ENCODE peak calls at places on chromosomes 4 and X, in ten cellular contexts. One of them, this sample, is unnamed.

GRCh38 chrX:150573702-150574101 is 5.3 kb downstream of the MTM1 start:
- DNase-seq in glutamatergic neuron: no peak
- DNase-seq in naive B cell: no peak
- DNase-seq in pancreas: no peak
- DNase-seq in NCI-H1092 treated with DMSO at 0.1 percent for 48 hours: no peak
- DNase-seq in CD4-positive, alpha-beta T cell: no peak
- DNase-seq in neural crest cell: no peak
- DNase-seq in activated CD4-positive, alpha-beta T cell treated with anti-CD3 and anti-CD28 coated beads, Interleukin-2, amount 50 U/mL, for 24 hours: no peak
- DNase-seq in mucosa of descending colon: no peak
- DNase-seq in GM04504: no peak
- DNase-seq in this sample: no peak

GRCh38 chrX:19593684-19594083 is 78.4 kb upstream of the MAP3K15 start:
- DNase-seq in glutamatergic neuron: no peak
- DNase-seq in naive B cell: peak
- DNase-seq in pancreas: no peak
- DNase-seq in NCI-H1092 treated with DMSO at 0.1 percent for 48 hours: peak
- DNase-seq in CD4-positive, alpha-beta T cell: peak
- DNase-seq in neural crest cell: no peak
- DNase-seq in activated CD4-positive, alpha-beta T cell treated with anti-CD3 and anti-CD28 coated beads, Interleukin-2, amount 50 U/mL, for 24 hours: no peak
- DNase-seq in mucosa of descending colon: no peak
- DNase-seq in GM04504: no peak
- DNase-seq in this sample: no peak

GRCh38 chr4:41532880-41533279 is 5.1 kb upstream of the LIMCH1 start:
- DNase-seq in glutamatergic neuron: no peak
- DNase-seq in naive B cell: no peak
- DNase-seq in pancreas: no peak
- DNase-seq in NCI-H1092 treated with DMSO at 0.1 percent for 48 hours: no peak
- DNase-seq in CD4-positive, alpha-beta T cell: no peak
- DNase-seq in neural crest cell: no peak
- DNase-seq in activated CD4-positive, alpha-beta T cell treated with anti-CD3 and anti-CD28 coated beads, Interleukin-2, amount 50 U/mL, for 24 hours: no peak
- DNase-seq in mucosa of descending colon: no peak
- DNase-seq in GM04504: no peak
- DNase-seq in this sample: no peak

GRCh38 chrX:39752820-39753219 is 344.9 kb downstream of the BCOR start:
- DNase-seq in glutamatergic neuron: no peak
- DNase-seq in naive B cell: no peak
- DNase-seq in pancreas: peak
- DNase-seq in NCI-H1092 treated with DMSO at 0.1 percent for 48 hours: peak
- DNase-seq in CD4-positive, alpha-beta T cell: no peak
- DNase-seq in neural crest cell: no peak
- DNase-seq in activated CD4-positive, alpha-beta T cell treated with anti-CD3 and anti-CD28 coated beads, Interleukin-2, amount 50 U/mL, for 24 hours: no peak
- DNase-seq in mucosa of descending colon: no peak
- DNase-seq in GM04504: no peak
- DNase-seq in this sample: no peak

GRCh38 chr4:113675731-113676707 is 85.5 kb downstream of the CAMK2D start:
- DNase-seq in glutamatergic neuron: no peak
- DNase-seq in naive B cell: no peak
- DNase-seq in pancreas: no peak
- DNase-seq in NCI-H1092 treated with DMSO at 0.1 percent for 48 hours: peak
- DNase-seq in CD4-positive, alpha-beta T cell: no peak
- DNase-seq in neural crest cell: no peak
- DNase-seq in activated CD4-positive, alpha-beta T cell treated with anti-CD3 and anti-CD28 coated beads, Interleukin-2, amount 50 U/mL, for 24 hours: no peak
- DNase-seq in mucosa of descending colon: no peak
- DNase-seq in GM04504: no peak
- DNase-seq in this sample: no peak

GRCh38 chrX:119067023-119067739 is 5.6 kb upstream of the CT47C1 start:
- DNase-seq in glutamatergic neuron: peak
- DNase-seq in naive B cell: peak
- DNase-seq in pancreas: peak
- DNase-seq in NCI-H1092 treated with DMSO at 0.1 percent for 48 hours: peak
- DNase-seq in CD4-positive, alpha-beta T cell: peak
- DNase-seq in neural crest cell: peak
- DNase-seq in activated CD4-positive, alpha-beta T cell treated with anti-CD3 and anti-CD28 coated beads, Interleukin-2, amount 50 U/mL, for 24 hours: no peak
- DNase-seq in mucosa of descending colon: no peak
- DNase-seq in GM04504: peak
- DNase-seq in this sample: peak

GRCh38 chr4:54941994-54942552 is 183.3 kb downstream of the KDR start:
- DNase-seq in glutamatergic neuron: no peak
- DNase-seq in naive B cell: peak
- DNase-seq in pancreas: no peak
- DNase-seq in NCI-H1092 treated with DMSO at 0.1 percent for 48 hours: peak
- DNase-seq in CD4-positive, alpha-beta T cell: peak
- DNase-seq in neural crest cell: no peak
- DNase-seq in activated CD4-positive, alpha-beta T cell treated with anti-CD3 and anti-CD28 coated beads, Interleukin-2, amount 50 U/mL, for 24 hours: no peak
- DNase-seq in mucosa of descending colon: no peak
- DNase-seq in GM04504: no peak
- DNase-seq in this sample: no peak

GRCh38 chrX:332916-333610 is 14.5 kb upstream of the GTPBP6 start:
- DNase-seq in glutamatergic neuron: no peak
- DNase-seq in naive B cell: no peak
- DNase-seq in pancreas: peak
- DNase-seq in NCI-H1092 treated with DMSO at 0.1 percent for 48 hours: no peak
- DNase-seq in CD4-positive, alpha-beta T cell: no peak
- DNase-seq in neural crest cell: no peak
- DNase-seq in activated CD4-positive, alpha-beta T cell treated with anti-CD3 and anti-CD28 coated beads, Interleukin-2, amount 50 U/mL, for 24 hours: no peak
- DNase-seq in mucosa of descending colon: peak
- DNase-seq in GM04504: no peak
- DNase-seq in this sample: no peak

GRCh38 chr4:132180020-132180427 is 969.1 kb upstream of the PCDH10 start:
- DNase-seq in glutamatergic neuron: no peak
- DNase-seq in naive B cell: no peak
- DNase-seq in pancreas: no peak
- DNase-seq in NCI-H1092 treated with DMSO at 0.1 percent for 48 hours: no peak
- DNase-seq in CD4-positive, alpha-beta T cell: no peak
- DNase-seq in neural crest cell: no peak
- DNase-seq in activated CD4-positive, alpha-beta T cell treated with anti-CD3 and anti-CD28 coated beads, Interleukin-2, amount 50 U/mL, for 24 hours: no peak
- DNase-seq in mucosa of descending colon: no peak
- DNase-seq in GM04504: peak
- DNase-seq in this sample: no peak

GRCh38 chr4:47465008-47465407 is 1.5 kb upstream of the COMMD8 start:
- DNase-seq in glutamatergic neuron: no peak
- DNase-seq in naive B cell: peak
- DNase-seq in pancreas: no peak
- DNase-seq in NCI-H1092 treated with DMSO at 0.1 percent for 48 hours: no peak
- DNase-seq in CD4-positive, alpha-beta T cell: no peak
- DNase-seq in neural crest cell: no peak
- DNase-seq in activated CD4-positive, alpha-beta T cell treated with anti-CD3 and anti-CD28 coated beads, Interleukin-2, amount 50 U/mL, for 24 hours: no peak
- DNase-seq in mucosa of descending colon: no peak
- DNase-seq in GM04504: no peak
- DNase-seq in this sample: no peak

GRCh38 chr4:63361628-63362027 is 1047.6 kb downstream of the TECRL start:
- DNase-seq in glutamatergic neuron: no peak
- DNase-seq in naive B cell: no peak
- DNase-seq in pancreas: no peak
- DNase-seq in NCI-H1092 treated with DMSO at 0.1 percent for 48 hours: no peak
- DNase-seq in CD4-positive, alpha-beta T cell: no peak
- DNase-seq in neural crest cell: no peak
- DNase-seq in activated CD4-positive, alpha-beta T cell treated with anti-CD3 and anti-CD28 coated beads, Interleukin-2, amount 50 U/mL, for 24 hours: no peak
- DNase-seq in mucosa of descending colon: no peak
- DNase-seq in GM04504: no peak
- DNase-seq in this sample: no peak

GRCh38 chr4:134501973-134502372 is 300.4 kb upstream of the PABPC4L start:
- DNase-seq in glutamatergic neuron: no peak
- DNase-seq in naive B cell: no peak
- DNase-seq in pancreas: peak
- DNase-seq in NCI-H1092 treated with DMSO at 0.1 percent for 48 hours: no peak
- DNase-seq in CD4-positive, alpha-beta T cell: no peak
- DNase-seq in neural crest cell: no peak
- DNase-seq in activated CD4-positive, alpha-beta T cell treated with anti-CD3 and anti-CD28 coated beads, Interleukin-2, amount 50 U/mL, for 24 hours: no peak
- DNase-seq in mucosa of descending colon: peak
- DNase-seq in GM04504: no peak
- DNase-seq in this sample: no peak

GRCh38 chrX:19852014-19853005 is 35.1 kb downstream of the SH3KBP1 start:
- DNase-seq in glutamatergic neuron: no peak
- DNase-seq in naive B cell: no peak
- DNase-seq in pancreas: no peak
- DNase-seq in NCI-H1092 treated with DMSO at 0.1 percent for 48 hours: no peak
- DNase-seq in CD4-positive, alpha-beta T cell: no peak
- DNase-seq in neural crest cell: no peak
- DNase-seq in activated CD4-positive, alpha-beta T cell treated with anti-CD3 and anti-CD28 coated beads, Interleukin-2, amount 50 U/mL, for 24 hours: no peak
- DNase-seq in mucosa of descending colon: no peak
- DNase-seq in GM04504: no peak
- DNase-seq in this sample: no peak

GRCh38 chr4:22679518-22679897 is 13.2 kb upstream of the GBA3 start:
- DNase-seq in glutamatergic neuron: no peak
- DNase-seq in naive B cell: no peak
- DNase-seq in pancreas: no peak
- DNase-seq in NCI-H1092 treated with DMSO at 0.1 percent for 48 hours: no peak
- DNase-seq in CD4-positive, alpha-beta T cell: no peak
- DNase-seq in neural crest cell: no peak
- DNase-seq in activated CD4-positive, alpha-beta T cell treated with anti-CD3 and anti-CD28 coated beads, Interleukin-2, amount 50 U/mL, for 24 hours: no peak
- DNase-seq in mucosa of descending colon: no peak
- DNase-seq in GM04504: no peak
- DNase-seq in this sample: no peak

GRCh38 chrX:130079824-130080406 is 30.4 kb downstream of the ELF4 start:
- DNase-seq in glutamatergic neuron: peak
- DNase-seq in naive B cell: peak
- DNase-seq in pancreas: no peak
- DNase-seq in NCI-H1092 treated with DMSO at 0.1 percent for 48 hours: peak
- DNase-seq in CD4-positive, alpha-beta T cell: peak
- DNase-seq in neural crest cell: peak
- DNase-seq in activated CD4-positive, alpha-beta T cell treated with anti-CD3 and anti-CD28 coated beads, Interleukin-2, amount 50 U/mL, for 24 hours: no peak
- DNase-seq in mucosa of descending colon: no peak
- DNase-seq in GM04504: peak
- DNase-seq in this sample: peak

GRCh38 chr4:6873792-6874461 is 35.7 kb upstream of the TBC1D14 start:
- DNase-seq in glutamatergic neuron: peak
- DNase-seq in naive B cell: peak
- DNase-seq in pancreas: peak
- DNase-seq in NCI-H1092 treated with DMSO at 0.1 percent for 48 hours: peak
- DNase-seq in CD4-positive, alpha-beta T cell: peak
- DNase-seq in neural crest cell: peak
- DNase-seq in activated CD4-positive, alpha-beta T cell treated with anti-CD3 and anti-CD28 coated beads, Interleukin-2, amount 50 U/mL, for 24 hours: peak
- DNase-seq in mucosa of descending colon: peak
- DNase-seq in GM04504: no peak
- DNase-seq in this sample: peak

GRCh38 chr4:8120518-8120917 is 38.1 kb downstream of the ABLIM2 start:
- DNase-seq in glutamatergic neuron: no peak
- DNase-seq in naive B cell: no peak
- DNase-seq in pancreas: peak
- DNase-seq in NCI-H1092 treated with DMSO at 0.1 percent for 48 hours: no peak
- DNase-seq in CD4-positive, alpha-beta T cell: no peak
- DNase-seq in neural crest cell: no peak
- DNase-seq in activated CD4-positive, alpha-beta T cell treated with anti-CD3 and anti-CD28 coated beads, Interleukin-2, amount 50 U/mL, for 24 hours: no peak
- DNase-seq in mucosa of descending colon: no peak
- DNase-seq in GM04504: no peak
- DNase-seq in this sample: peak

GRCh38 chr4:143248827-143249226 is 64.1 kb downstream of the USP38 start:
- DNase-seq in glutamatergic neuron: no peak
- DNase-seq in naive B cell: no peak
- DNase-seq in pancreas: no peak
- DNase-seq in NCI-H1092 treated with DMSO at 0.1 percent for 48 hours: no peak
- DNase-seq in CD4-positive, alpha-beta T cell: no peak
- DNase-seq in neural crest cell: no peak
- DNase-seq in activated CD4-positive, alpha-beta T cell treated with anti-CD3 and anti-CD28 coated beads, Interleukin-2, amount 50 U/mL, for 24 hours: no peak
- DNase-seq in mucosa of descending colon: no peak
- DNase-seq in GM04504: no peak
- DNase-seq in this sample: no peak

GRCh38 chr4:39085891-39086290 is 23.9 kb downstream of the KLHL5 start:
- DNase-seq in glutamatergic neuron: no peak
- DNase-seq in naive B cell: no peak
- DNase-seq in pancreas: no peak
- DNase-seq in NCI-H1092 treated with DMSO at 0.1 percent for 48 hours: no peak
- DNase-seq in CD4-positive, alpha-beta T cell: no peak
- DNase-seq in neural crest cell: no peak
- DNase-seq in activated CD4-positive, alpha-beta T cell treated with anti-CD3 and anti-CD28 coated beads, Interleukin-2, amount 50 U/mL, for 24 hours: no peak
- DNase-seq in mucosa of descending colon: no peak
- DNase-seq in GM04504: peak
- DNase-seq in this sample: no peak

GRCh38 chr4:115219862-115220261 is 106.4 kb upstream of the NDST4 start:
- DNase-seq in glutamatergic neuron: no peak
- DNase-seq in naive B cell: no peak
- DNase-seq in pancreas: no peak
- DNase-seq in NCI-H1092 treated with DMSO at 0.1 percent for 48 hours: peak
- DNase-seq in CD4-positive, alpha-beta T cell: no peak
- DNase-seq in neural crest cell: no peak
- DNase-seq in activated CD4-positive, alpha-beta T cell treated with anti-CD3 and anti-CD28 coated beads, Interleukin-2, amount 50 U/mL, for 24 hours: no peak
- DNase-seq in mucosa of descending colon: no peak
- DNase-seq in GM04504: no peak
- DNase-seq in this sample: no peak

GRCh38 chr4:171170671-171171070 is 642.5 kb upstream of the GALNTL6 start:
- DNase-seq in glutamatergic neuron: no peak
- DNase-seq in naive B cell: no peak
- DNase-seq in pancreas: no peak
- DNase-seq in NCI-H1092 treated with DMSO at 0.1 percent for 48 hours: no peak
- DNase-seq in CD4-positive, alpha-beta T cell: no peak
- DNase-seq in neural crest cell: no peak
- DNase-seq in activated CD4-positive, alpha-beta T cell treated with anti-CD3 and anti-CD28 coated beads, Interleukin-2, amount 50 U/mL, for 24 hours: no peak
- DNase-seq in mucosa of descending colon: no peak
- DNase-seq in GM04504: no peak
- DNase-seq in this sample: no peak

GRCh38 chr4:159269143-159269542 is 166.3 kb downstream of the RAPGEF2 start:
- DNase-seq in glutamatergic neuron: no peak
- DNase-seq in naive B cell: no peak
- DNase-seq in pancreas: no peak
- DNase-seq in NCI-H1092 treated with DMSO at 0.1 percent for 48 hours: no peak
- DNase-seq in CD4-positive, alpha-beta T cell: no peak
- DNase-seq in neural crest cell: no peak
- DNase-seq in activated CD4-positive, alpha-beta T cell treated with anti-CD3 and anti-CD28 coated beads, Interleukin-2, amount 50 U/mL, for 24 hours: no peak
- DNase-seq in mucosa of descending colon: no peak
- DNase-seq in GM04504: no peak
- DNase-seq in this sample: no peak

GRCh38 chrX:33339219-33339618 is 127.9 kb upstream of the DMD start:
- DNase-seq in glutamatergic neuron: no peak
- DNase-seq in naive B cell: no peak
- DNase-seq in pancreas: no peak
- DNase-seq in NCI-H1092 treated with DMSO at 0.1 percent for 48 hours: no peak
- DNase-seq in CD4-positive, alpha-beta T cell: no peak
- DNase-seq in neural crest cell: no peak
- DNase-seq in activated CD4-positive, alpha-beta T cell treated with anti-CD3 and anti-CD28 coated beads, Interleukin-2, amount 50 U/mL, for 24 hours: no peak
- DNase-seq in mucosa of descending colon: no peak
- DNase-seq in GM04504: no peak
- DNase-seq in this sample: no peak

GRCh38 chr4:30962949-30963348 is 242.8 kb downstream of the PCDH7 start:
- DNase-seq in glutamatergic neuron: no peak
- DNase-seq in naive B cell: no peak
- DNase-seq in pancreas: no peak
- DNase-seq in NCI-H1092 treated with DMSO at 0.1 percent for 48 hours: no peak
- DNase-seq in CD4-positive, alpha-beta T cell: no peak
- DNase-seq in neural crest cell: no peak
- DNase-seq in activated CD4-positive, alpha-beta T cell treated with anti-CD3 and anti-CD28 coated beads, Interleukin-2, amount 50 U/mL, for 24 hours: no peak
- DNase-seq in mucosa of descending colon: no peak
- DNase-seq in GM04504: no peak
- DNase-seq in this sample: no peak

This sample was measured in H7.